ENCODE peak calls at places on chromosomes 7 and 10, in ten cellular contexts. X, V, S, A, O, Q, K, L, E and P are unnamed samples.

GRCh38 chr7:117715784-117716445 is 157.3 kb downstream of the CTTNBP2 start:
- DNase-seq in X (no peak), V (peak; percentile 26), S (no peak), A (peak; percentile 22), O (peak; percentile 26), Q (peak; percentile 63), K (no peak), L (peak; percentile 67), E (no peak), P (no peak)

GRCh38 chr7:43039346-43039745 is 73.1 kb upstream of the HECW1 start:
- DNase-seq in X (no peak), V (no peak), S (no peak), A (no peak), O (no peak), Q (no peak), K (no peak), L (peak; percentile 57), E (no peak), P (no peak)

GRCh38 chr10:116836902-116837513 is 12.3 kb upstream of the ENO4 start:
- DNase-seq in X (peak; percentile 57), V (no peak), S (no peak), A (no peak), O (no peak), Q (no peak), K (no peak), L (no peak), E (no peak), P (no peak)

GRCh38 chr7:155656891-155657290 is 12.4 kb downstream of the RBM33 start:
- DNase-seq in X (no peak), V (no peak), S (no peak), A (no peak), O (no peak), Q (no peak), K (no peak), L (no peak), E (no peak), P (no peak)

GRCh38 chr7:34727464-34727995 is 69.5 kb downstream of the NPSR1 start:
- DNase-seq in X (no peak), V (no peak), S (no peak), A (no peak), O (no peak), Q (no peak), K (no peak), L (no peak), E (no peak), P (no peak)

GRCh38 chr7:130938661-130939060 is 204.7 kb upstream of the KLF14 start:
- DNase-seq in X (no peak), V (no peak), S (no peak), A (no peak), O (no peak), Q (no peak), K (no peak), L (no peak), E (no peak), P (no peak)

GRCh38 chr10:114575417-114576131 is 82.5 kb downstream of the ABLIM1 start:
- DNase-seq in X (no peak), V (no peak), S (peak; percentile 75), A (no peak), O (no peak), Q (peak; percentile 21), K (no peak), L (no peak), E (no peak), P (peak; percentile 38)

GRCh38 chr7:103573479-103574058 is 127.6 kb upstream of the SLC26A5 start:
- DNase-seq in X (no peak), V (peak; percentile 18), S (no peak), A (no peak), O (no peak), Q (no peak), K (no peak), L (peak; percentile 52), E (no peak), P (no peak)

GRCh38 chr7:45589915-45590678 is 15.9 kb downstream of the ADCY1 start:
- DNase-seq in X (no peak), V (no peak), S (peak; percentile 17), A (no peak), O (no peak), Q (no peak), K (no peak), L (no peak), E (peak; percentile 52), P (no peak)

GRCh38 chr10:3872700-3873099 is 87.7 kb upstream of the KLF6 start:
- DNase-seq in X (no peak), V (no peak), S (no peak), A (no peak), O (no peak), Q (no peak), K (no peak), L (no peak), E (no peak), P (no peak)
- TF ChIP-seq POLR2A in X (no peak), V (no peak), S (no peak), A (no peak), O (no peak), Q (no peak), K (no peak), L (no peak), E (no peak), P (no peak)

GRCh38 chr7:44213872-44214595 is 13.3 kb downstream of the YKT6 start:
- DNase-seq in X (no peak), V (peak; percentile 36), S (no peak), A (peak; percentile 78), O (no peak), Q (no peak), K (peak; percentile 48), L (peak; percentile 66), E (peak; percentile 53), P (no peak)
- TF ChIP-seq POLR2A in X (no peak), V (no peak), S (no peak), A (no peak), O (no peak), Q (no peak), K (no peak), L (no peak), E (no peak), P (no peak)

GRCh38 chr7:101201695-101202602 is 1.1 kb upstream of the MOGAT3 start:
- DNase-seq in X (no peak), V (no peak), S (peak; percentile 84), A (no peak), O (no peak), Q (no peak), K (no peak), L (no peak), E (no peak), P (no peak)

GRCh38 chr7:101198476-101198875 is 2.4 kb downstream of the MOGAT3 start:
- DNase-seq in X (no peak), V (no peak), S (no peak), A (no peak), O (no peak), Q (no peak), K (no peak), L (no peak), E (no peak), P (no peak)

GRCh38 chr7:101202603-101202918 is 1.7 kb upstream of the MOGAT3 start:
- DNase-seq in X (no peak), V (no peak), S (no peak), A (no peak), O (no peak), Q (no peak), K (no peak), L (no peak), E (no peak), P (no peak)

GRCh38 chr7:101200504-101200861 is 353 bp downstream of the MOGAT3 start:
- DNase-seq in X (no peak), V (no peak), S (no peak), A (no peak), O (no peak), Q (no peak), K (no peak), L (no peak), E (no peak), P (no peak)

GRCh38 chr7:101200862-101201599 is at the start of gene MOGAT3:
- DNase-seq in X (no peak), V (no peak), S (peak; percentile 79), A (no peak), O (no peak), Q (no peak), K (no peak), L (no peak), E (no peak), P (no peak)
- TF ChIP-seq POLR2A in X (no peak), V (no peak), S (peak; percentile 90), A (no peak), O (no peak), Q (no peak), K (no peak), L (no peak), E (peak; percentile 47), P (no peak)

DNA sequence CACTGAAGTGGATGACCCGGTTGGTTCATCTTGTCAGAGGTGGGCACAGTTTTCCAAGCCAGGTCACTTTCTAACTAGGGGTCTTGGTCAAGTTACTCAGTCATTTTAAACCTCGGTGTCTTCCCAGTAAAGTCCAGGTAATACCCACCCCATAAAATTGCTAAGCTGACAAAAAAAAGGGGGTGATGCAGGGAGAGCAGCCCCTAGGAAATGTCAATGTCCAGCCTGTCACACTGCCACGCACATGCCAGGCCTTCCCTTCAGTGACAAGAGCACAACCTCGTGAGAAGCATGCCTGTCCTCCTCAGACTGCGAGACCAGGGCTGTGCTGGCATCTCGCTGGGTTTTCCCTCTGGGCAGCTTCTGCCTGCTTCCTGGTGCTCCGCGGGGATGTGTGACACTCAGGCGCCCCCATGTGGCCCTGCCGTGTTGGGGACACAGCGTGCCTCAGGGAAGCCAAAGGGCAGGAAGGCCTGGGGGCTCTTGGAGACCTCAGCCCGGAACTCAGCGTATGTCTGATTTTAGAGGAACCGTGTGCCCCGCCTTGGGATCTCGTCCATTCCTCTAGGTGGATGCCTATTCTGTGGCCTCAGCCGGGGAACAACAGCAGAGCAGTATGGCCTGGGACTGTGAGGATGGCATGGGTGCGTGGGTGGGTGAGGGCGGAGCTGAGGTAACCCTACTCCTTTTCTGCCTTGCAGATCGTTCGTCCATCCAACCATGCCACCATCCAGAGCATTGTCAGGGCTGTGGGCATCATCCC is 10.2 kb upstream of the GDF2 start:
- DNase-seq in X (peak; percentile 93), V (peak; percentile 31), S (peak; percentile 83), A (peak; percentile 75), O (peak; percentile 89), Q (peak; percentile 76), K (peak; percentile 78), L (peak; percentile 86), E (peak; percentile 88), P (peak; percentile 74)
- TF ChIP-seq POLR2A in X (no peak), V (no peak), S (no peak), A (no peak), O (no peak), Q (no peak), K (no peak), L (no peak), E (no peak), P (no peak)

GRCh38 chr7:133252858-133253521 is at the start of gene EXOC4:
- DNase-seq in X (peak; percentile 98), V (peak; percentile 96), S (peak; percentile 96), A (peak; percentile 63), O (peak; percentile 97), Q (peak; percentile 96), K (peak; percentile 88), L (peak; percentile 99), E (peak; percentile 97), P (peak; percentile 95)
- TF ChIP-seq POLR2A in X (no peak), V (peak; percentile 25), S (no peak), A (peak; percentile 83), O (peak; percentile 60), Q (peak; percentile 60), K (no peak), L (peak; percentile 77), E (no peak), P (peak; percentile 65)